ENCODE peak calls at places on chromosomes 6 and 20, in nine cellular contexts. N, D, K, A, I, G, T, M and R are unnamed samples.

GRCh38 chr6:158759966-158760617 is 59.1 kb downstream of the EZR start:
- DNase-seq in G (no peak), K (no peak), D (no peak), M (no peak), T (no peak), I (no peak), N (no peak), A (no peak), R (no peak)

GRCh38 chr6:56211724-56212123 is 35.7 kb downstream of the COL21A1 start:
- DNase-seq in M (no peak), A (no peak), K (no peak), I (no peak), G (no peak), T (no peak), D (no peak), N (no peak), R (no peak)

GRCh38 chr6:152952045-152952444 is 30.8 kb downstream of the FBXO5 start:
- DNase-seq in A (peak), N (no peak), T (no peak), D (no peak), M (no peak), K (peak), I (no peak), G (no peak), R (no peak)

GRCh38 chr6:3226422-3227362 is 761 bp downstream of the TUBB2B start:
- DNase-seq in A (no peak), K (no peak), I (peak), M (no peak), T (no peak), D (no peak), N (peak), G (peak), R (no peak)

GRCh38 chr6:33790910-33791309 is 2.0 kb upstream of the LEMD2 start:
- DNase-seq in M (no peak), D (no peak), A (no peak), G (no peak), I (no peak), T (no peak), N (no peak), K (no peak), R (no peak)

GRCh38 chr6:138953451-138953850 is 34.6 kb downstream of the REPS1 start:
- DNase-seq in K (no peak), A (no peak), T (no peak), D (no peak), M (no peak), G (no peak), I (no peak), N (no peak), R (no peak)

GRCh38 chr20:41175201-41175651 is 37.9 kb downstream of the PLCG1 start:
- DNase-seq in D (no peak), M (no peak), I (no peak), T (peak), G (no peak), K (no peak), N (no peak), A (no peak), R (no peak)

GRCh38 chr6:156807028-156807427 is 29.9 kb downstream of the ARID1B start:
- DNase-seq in I (no peak), M (no peak), T (no peak), G (no peak), K (no peak), A (no peak), N (no peak), D (no peak), R (no peak)

GRCh38 chr6:26223213-26223612 is 136.0 kb downstream of the HFE start:
- DNase-seq in G (no peak), I (no peak), T (no peak), K (no peak), D (no peak), M (peak), N (no peak), A (no peak), R (no peak)

GRCh38 chr20:16491277-16491912 is 81.9 kb downstream of the KIF16B start:
- DNase-seq in I (no peak), K (no peak), G (no peak), D (no peak), M (no peak), A (no peak), T (no peak), N (no peak), R (no peak)

GRCh38 chr20:52150440-52151258 is 40.9 kb downstream of the ZFP64 start:
- DNase-seq in T (no peak), M (peak), I (peak), K (no peak), A (peak), N (no peak), G (peak), D (no peak), R (no peak)

GRCh38 chr6:170405311-170405975 is 98.9 kb downstream of the FAM120B start:
- DNase-seq in M (no peak), I (no peak), D (no peak), N (no peak), T (no peak), K (no peak), A (no peak), G (no peak), R (no peak)

GRCh38 chr6:73285674-73286283 is 22.8 kb upstream of the KHDC1 start:
- DNase-seq in M (peak), I (peak), K (no peak), N (no peak), G (peak), D (no peak), T (no peak), A (peak), R (no peak)

GRCh38 chr6:156175433-156175832 is 601.7 kb upstream of the ARID1B start:
- DNase-seq in D (no peak), G (no peak), A (no peak), T (no peak), M (no peak), I (no peak), K (no peak), N (no peak), R (no peak)

GRCh38 chr6:124830506-124830905 is 131.7 kb upstream of the RNF217 start:
- DNase-seq in M (no peak), G (no peak), I (no peak), D (no peak), N (no peak), T (no peak), A (no peak), K (no peak), R (no peak)

GRCh38 chr6:97322811-97323210 is 39.8 kb upstream of the MMS22L start:
- DNase-seq in A (no peak), M (no peak), G (no peak), D (no peak), T (no peak), N (no peak), K (no peak), I (no peak), R (no peak)

GRCh38 chr6:35040398-35040797 is 100.7 kb downstream of the TCP11 start:
- DNase-seq in G (no peak), N (no peak), A (no peak), M (no peak), I (no peak), K (no peak), D (no peak), T (no peak), R (no peak)

GRCh38 chr6:116229287-116229913 is 24.5 kb downstream of the TSPYL4 start:
- DNase-seq in A (no peak), T (peak), N (peak), M (peak), I (peak), G (peak), K (peak), D (peak), R (peak)

GRCh38 chr6:167452338-167453081 is 127.6 kb downstream of the TTLL2 start:
- DNase-seq in K (no peak), M (no peak), I (no peak), D (no peak), T (no peak), A (no peak), N (no peak), G (no peak), R (no peak)

GRCh38 chr6:110415297-110415916 is at the start of gene DDO:
- DNase-seq in T (peak), K (no peak), I (no peak), A (peak), G (peak), M (no peak), N (peak), D (no peak), R (peak)

GRCh38 chr20:60138263-60139127 is 180.3 kb downstream of the CDH26 start:
- DNase-seq in G (peak), I (no peak), N (peak), M (no peak), D (no peak), A (no peak), K (no peak), T (peak), R (no peak)

GRCh38 chr6:90103056-90103793 is 193.4 kb downstream of the BACH2 start:
- DNase-seq in N (no peak), M (peak), D (no peak), I (no peak), K (no peak), T (no peak), A (peak), G (no peak), R (no peak)

GRCh38 chr20:11919046-11919445 is 1.4 kb downstream of the BTBD3 start:
- DNase-seq in D (no peak), M (no peak), T (peak), A (no peak), G (no peak), I (no peak), K (no peak), N (no peak), R (no peak)

GRCh38 chr20:52191132-52191435 is 495 bp downstream of the ZFP64 start:
- DNase-seq in A (no peak), D (no peak), I (no peak), T (no peak), N (no peak), G (no peak), K (no peak), M (no peak), R (no peak)

GRCh38 chr6:108810057-108810643 is 38.1 kb upstream of the ARMC2 start:
- DNase-seq in G (no peak), D (no peak), I (no peak), K (no peak), T (no peak), M (no peak), A (no peak), N (no peak), R (no peak)

GRCh38 chr20:34062651-34063482 is 49.2 kb downstream of the EIF2S2 start:
- DNase-seq in T (no peak), K (no peak), A (no peak), G (no peak), D (no peak), I (no peak), N (no peak), M (no peak), R (no peak)

GRCh38 chr6:66930559-66931290 is 1223.7 kb upstream of the EYS start:
- DNase-seq in K (no peak), T (no peak), A (no peak), M (no peak), N (no peak), D (no peak), I (no peak), G (no peak), R (no peak)

GRCh38 chr6:38773338-38773737 is 58.2 kb downstream of the DNAH8 start:
- DNase-seq in G (peak), D (no peak), K (no peak), T (no peak), N (no peak), M (peak), I (no peak), A (peak), R (no peak)

GRCh38 chr20:58330229-58330628 is 20.7 kb downstream of the RAB22A start:
- DNase-seq in I (no peak), M (no peak), T (no peak), A (no peak), D (no peak), G (no peak), K (no peak), N (no peak), R (no peak)

GRCh38 chr6:4299476-4299875 is 164.1 kb upstream of the ECI2 start:
- DNase-seq in N (no peak), K (no peak), A (no peak), D (no peak), M (no peak), I (no peak), T (no peak), G (no peak), R (no peak)

GRCh38 chr6:148867851-148868250 is 121.0 kb downstream of the UST start:
- DNase-seq in T (no peak), K (no peak), M (no peak), N (no peak), A (no peak), D (no peak), I (no peak), G (no peak), R (no peak)

GRCh38 chr6:111605100-111605748 is 454 bp downstream of the TRAF3IP2 start:
- DNase-seq in K (peak), I (no peak), T (peak), M (peak), A (no peak), D (peak), N (peak), G (peak), R (peak)

GRCh38 chr20:10609726-10610125 is 64.1 kb downstream of the JAG1 start:
- DNase-seq in G (no peak), T (no peak), D (no peak), A (no peak), N (no peak), M (no peak), I (no peak), K (no peak), R (no peak)

GRCh38 chr20:32153156-32153665 is 43.7 kb downstream of the TM9SF4 start:
- DNase-seq in N (no peak), M (no peak), D (no peak), A (no peak), K (no peak), G (no peak), T (no peak), I (no peak), R (peak)

DNA sequence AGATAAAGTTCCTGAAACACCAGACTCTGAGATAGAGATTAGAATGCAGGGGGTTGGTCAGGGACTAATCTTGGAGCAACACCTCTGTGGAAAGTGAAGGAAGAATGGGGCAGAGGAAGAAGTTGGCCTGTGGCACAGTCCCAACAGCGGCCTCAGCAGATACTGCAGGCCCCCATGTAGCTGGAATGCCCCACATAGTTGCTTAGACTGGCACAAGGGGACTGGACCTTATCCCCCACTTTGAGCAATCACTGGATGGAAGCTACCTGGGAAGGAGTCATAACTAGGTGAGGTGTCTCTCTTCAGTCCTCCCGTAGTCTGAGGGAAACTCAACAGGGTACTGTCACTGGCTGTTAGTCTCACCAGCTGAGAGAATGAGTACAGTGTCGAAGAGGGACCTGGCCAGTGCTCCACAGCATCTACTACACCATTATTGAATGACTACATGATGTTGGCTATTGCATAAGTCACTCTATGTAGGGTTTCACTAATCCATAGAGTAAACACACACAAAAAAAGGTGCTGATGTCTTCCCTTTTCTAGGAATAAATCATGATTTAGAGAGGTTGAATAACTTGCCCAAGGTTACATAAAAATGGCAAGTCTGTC is 47.5 kb downstream of the ADGRG6 start:
- DNase-seq in I (no peak), A (peak), K (no peak), G (no peak), N (no peak), T (no peak), M (no peak), D (no peak), R (no peak)
- TF ChIP-seq EP300 in I (no peak), A (no peak), K (no peak), G (no peak), N (no peak), T (no peak), M (no peak), D (no peak), R (no peak)

GRCh38 chr20:56554869-56555268 is 21.8 kb downstream of the FAM209B start:
- DNase-seq in D (no peak), A (peak), G (no peak), N (no peak), I (no peak), M (peak), T (no peak), K (no peak), R (no peak)
- H3K27ac ChIP-seq in D (no peak), A (no peak), G (no peak), N (no peak), I (no peak), M (no peak), T (no peak), K (no peak), R (no peak)

GRCh38 chr6:113591896-113592827 is 265.0 kb upstream of the MARCKS start:
- DNase-seq in A (peak), G (no peak), K (no peak), D (no peak), N (no peak), M (no peak), I (no peak), T (no peak), R (no peak)
- TF ChIP-seq EP300 in A (no peak), G (no peak), K (no peak), D (no peak), N (no peak), M (no peak), I (no peak), T (no peak), R (no peak)

GRCh38 chr20:25280051-25280573 is 32.2 kb downstream of the PYGB start:
- DNase-seq in A (no peak), I (peak), G (no peak), D (peak), M (no peak), N (no peak), T (peak), K (no peak), R (peak)

GRCh38 chr20:25282034-25282781 is 34.3 kb downstream of the PYGB start:
- DNase-seq in N (peak), T (peak), D (peak), M (no peak), I (no peak), G (no peak), A (no peak), K (no peak), R (peak)

GRCh38 chr20:25281541-25281991 is 33.7 kb downstream of the PYGB start:
- DNase-seq in A (no peak), K (no peak), M (no peak), I (no peak), N (peak), G (no peak), T (peak), D (peak), R (peak)

GRCh38 chr20:25279403-25279802 is 31.5 kb downstream of the PYGB start:
- DNase-seq in A (no peak), M (no peak), G (no peak), D (no peak), T (no peak), I (no peak), N (no peak), K (no peak), R (no peak)

GRCh38 chr20:25280574-25281535 is 33.0 kb downstream of the PYGB start:
- DNase-seq in G (no peak), T (peak), N (no peak), A (no peak), K (no peak), I (no peak), M (no peak), D (peak), R (peak)
- H3K27ac ChIP-seq in G (no peak), T (peak), N (no peak), A (no peak), K (no peak), I (no peak), M (no peak), D (no peak), R (peak)

GRCh38 chr20:43904195-43904594 is 10.5 kb upstream of the TOX2 start:
- DNase-seq in T (no peak), D (no peak), M (no peak), N (no peak), G (no peak), I (peak), A (peak), K (no peak), R (no peak)
- TF ChIP-seq EP300 in T (no peak), D (no peak), M (no peak), N (no peak), G (no peak), I (no peak), A (no peak), K (no peak), R (no peak)

DNA sequence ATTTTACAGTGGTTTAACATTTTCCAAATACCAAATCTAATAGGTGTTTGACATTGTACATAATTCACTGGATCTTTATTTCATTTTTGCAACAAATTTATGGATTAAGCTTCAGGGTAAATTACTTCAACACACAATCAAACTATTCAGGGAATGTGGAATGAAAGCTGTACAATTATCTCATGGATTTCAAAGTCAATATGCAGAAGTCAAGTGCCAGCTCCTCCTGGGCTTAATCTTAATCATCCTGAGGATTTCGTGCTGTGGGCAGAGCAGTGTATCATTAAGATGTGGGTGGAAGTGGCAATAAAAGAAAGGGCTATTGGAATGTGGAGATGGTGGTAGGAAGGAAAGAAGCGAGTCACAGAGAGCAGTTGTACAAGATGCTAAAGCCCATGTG is 548.8 kb downstream of the COL12A1 start:
- DNase-seq in G (no peak), I (no peak), M (no peak), T (no peak), K (no peak), A (no peak), D (no peak), N (no peak), R (no peak)
- H3K27ac ChIP-seq in G (no peak), I (no peak), M (no peak), T (no peak), K (no peak), A (no peak), D (no peak), N (no peak), R (no peak)

DNA sequence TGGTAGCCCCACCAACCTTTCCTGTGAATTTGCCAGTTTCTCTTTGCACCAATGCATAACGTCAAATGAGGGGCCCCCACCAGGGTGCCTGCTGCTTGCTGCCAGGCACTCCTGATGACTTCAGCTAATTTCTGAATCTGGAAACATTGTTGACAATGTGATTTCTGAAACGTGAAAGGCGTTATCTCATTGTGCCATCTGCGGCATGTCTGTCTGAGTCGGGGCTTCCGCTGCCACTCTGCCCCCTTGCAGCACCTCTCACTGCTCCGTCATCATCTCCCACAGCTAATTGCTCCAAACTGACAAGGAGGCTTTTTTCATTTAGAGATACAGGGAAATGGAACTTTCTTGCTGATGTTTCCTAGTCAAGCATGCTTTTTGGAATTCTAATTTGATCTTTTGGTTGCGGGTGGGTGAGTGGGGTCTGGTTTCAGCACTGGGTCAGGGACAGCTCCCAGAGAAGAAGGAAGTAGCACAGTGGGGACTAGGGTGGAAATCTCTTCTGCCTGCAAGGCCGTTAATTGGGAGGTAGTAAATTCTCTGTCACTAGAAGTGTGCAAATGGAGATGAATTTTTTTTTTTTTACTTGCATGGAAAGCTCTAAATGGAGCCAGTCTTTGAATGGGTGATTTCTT is 233.5 kb downstream of the DHX35 start:
- DNase-seq in I (peak), G (peak), N (no peak), D (no peak), M (no peak), K (no peak), T (no peak), A (no peak), R (no peak)
- TF ChIP-seq EP300 in I (no peak), G (no peak), N (no peak), D (no peak), M (no peak), K (no peak), T (no peak), A (no peak), R (no peak)